ENCODE peak calls at places on chromosomes 5 and 9, in six cellular contexts. S is lower leg skin, D is cardiac fibroblast, I is GM23338, H is HL-60, Q is heart left ventricle. M is an unnamed sample.
A peak's percentile ranks its signal among the peaks of the same experiment; 100 is the strongest.

GRCh38 chr5:127878174-127878750 is 175.1 kb downstream of the CCDC192 start:
- DNase-seq in S (no peak), D (peak; percentile 72), I (peak; percentile 77), H (peak; percentile 22), Q (peak; percentile 54), M (no peak)

GRCh38 chr5:55231476-55232193 is 1.8 kb downstream of the CCNO start:
- DNase-seq in S (no peak), D (peak; percentile 47), I (peak; percentile 36), H (no peak), Q (no peak), M (no peak)

GRCh38 chr5:132073231-132074013 is at the start of gene CSF2:
- DNase-seq in S (no peak), D (peak; percentile 62), I (no peak), H (no peak), Q (no peak), M (no peak)

GRCh38 chr5:147093138-147093537 is 141.7 kb upstream of the STK32A start:
- DNase-seq in S (no peak), D (peak; percentile 45), I (no peak), H (no peak), Q (no peak), M (no peak)

GRCh38 chr9:100774326-100774725 is 196.4 kb downstream of the CAVIN4 start:
- DNase-seq in S (no peak), D (no peak), I (peak; percentile 51), H (no peak), Q (no peak), M (no peak)

GRCh38 chr5:176771102-176771845 is 39.1 kb upstream of the UNC5A start:
- DNase-seq in S (no peak), D (no peak), I (no peak), H (no peak), Q (no peak), M (no peak)

GRCh38 chr9:89523948-89524347 is 26.0 kb upstream of the SEMA4D start:
- DNase-seq in S (no peak), D (no peak), I (no peak), H (peak; percentile 45), Q (no peak), M (no peak)

GRCh38 chr5:148416921-148417320 is 33.2 kb downstream of the FBXO38 start:
- DNase-seq in S (no peak), D (peak; percentile 94), I (no peak), H (no peak), Q (peak; percentile 17), M (no peak)

GRCh38 chr9:78786794-78787193 is 489.9 kb downstream of the PSAT1 start:
- DNase-seq in S (no peak), D (peak; percentile 66), I (no peak), H (no peak), Q (no peak), M (no peak)

GRCh38 chr5:176792584-176793342 is 17.6 kb upstream of the UNC5A start:
- DNase-seq in S (no peak), D (no peak), I (no peak), H (no peak), Q (no peak), M (no peak)

GRCh38 chr9:137745541-137745991 is 126.8 kb downstream of the EHMT1 start:
- DNase-seq in S (no peak), D (peak; percentile 27), I (no peak), H (peak; percentile 77), Q (no peak), M (no peak)

GRCh38 chr5:63928451-63928850 is 33.8 kb downstream of the HTR1A start:
- DNase-seq in S (no peak), D (no peak), I (no peak), H (no peak), Q (no peak), M (no peak)

GRCh38 chr9:3888496-3888858 is 362.7 kb upstream of the RFX3 start:
- DNase-seq in S (no peak), D (no peak), I (no peak), H (no peak), Q (no peak), M (no peak)

GRCh38 chr5:35811108-35811741 is 45.5 kb upstream of the IL7R start:
- DNase-seq in S (no peak), D (no peak), I (no peak), H (no peak), Q (no peak), M (no peak)

GRCh38 chr9:3809724-3810123 is 283.9 kb upstream of the RFX3 start:
- DNase-seq in S (no peak), D (peak; percentile 25), I (no peak), H (peak; percentile 10), Q (no peak), M (no peak)

GRCh38 chr9:84862786-84863185 is 193.3 kb downstream of the NTRK2 start:
- DNase-seq in S (peak; percentile 46), D (peak; percentile 68), I (peak; percentile 89), H (no peak), Q (peak; percentile 42), M (peak; percentile 18)

GRCh38 chr5:9056046-9056445 is 489.8 kb downstream of the SEMA5A start:
- DNase-seq in S (no peak), D (no peak), I (no peak), H (no peak), Q (no peak), M (no peak)

GRCh38 chr5:57824047-57824446 is 341.4 kb upstream of the ACTBL2 start:
- DNase-seq in S (no peak), D (peak; percentile 87), I (no peak), H (no peak), Q (no peak), M (no peak)

GRCh38 chr5:180646289-180646962 is 3.0 kb downstream of the FLT4 start:
- DNase-seq in S (no peak), D (no peak), I (no peak), H (no peak), Q (no peak), M (no peak)

GRCh38 chr5:181100121-181101015 is 30.6 kb downstream of the OR2V1 start:
- DNase-seq in S (no peak), D (no peak), I (peak; percentile 47), H (no peak), Q (no peak), M (no peak)

GRCh38 chr9:84668204-84669007 is 1.1 kb upstream of the NTRK2 start:
- DNase-seq in S (peak; percentile 46), D (peak; percentile 58), I (peak; percentile 88), H (peak; percentile 67), Q (peak; percentile 51), M (peak; percentile 15)

GRCh38 chr5:140322751-140323731 is 20.1 kb upstream of the PFDN1 start:
- DNase-seq in S (no peak), D (peak; percentile 98), I (peak; percentile 9), H (no peak), Q (peak; percentile 48), M (peak; percentile 88)

GRCh38 chr5:61332369-61332745 is 299 bp downstream of the ZSWIM6 start:
- DNase-seq in S (no peak), D (peak; percentile 31), I (peak; percentile 53), H (no peak), Q (no peak), M (no peak)

GRCh38 chr9:38259519-38260218 is 132.8 kb upstream of the ALDH1B1 start:
- DNase-seq in S (no peak), D (no peak), I (no peak), H (no peak), Q (no peak), M (no peak)

GRCh38 chr9:104906441-104907277 is 21.3 kb downstream of the ABCA1 start:
- DNase-seq in S (peak; percentile 81), D (peak; percentile 95), I (no peak), H (no peak), Q (no peak), M (no peak)

GRCh38 chr5:7146886-7147285 is 249.1 kb upstream of the ADCY2 start:
- DNase-seq in S (no peak), D (no peak), I (peak; percentile 65), H (no peak), Q (no peak), M (no peak)

GRCh38 chr5:159456722-159457462 is 126.6 kb upstream of the IL12B start:
- DNase-seq in S (no peak), D (peak; percentile 50), I (no peak), H (no peak), Q (no peak), M (no peak)

GRCh38 chr5:113489299-113489698 is 1.0 kb upstream of the MCC start:
- DNase-seq in S (peak; percentile 76), D (peak; percentile 99), I (no peak), H (peak; percentile 64), Q (peak; percentile 22), M (peak; percentile 87)

GRCh38 chr5:119582987-119583386 is 46.4 kb upstream of the FAM170A start:
- DNase-seq in S (no peak), D (no peak), I (peak; percentile 54), H (no peak), Q (no peak), M (no peak)

GRCh38 chr5:119583684-119584083 is 45.7 kb upstream of the FAM170A start:
- DNase-seq in S (no peak), D (peak; percentile 55), I (no peak), H (no peak), Q (no peak), M (no peak)

GRCh38 chr5:119578937-119579336 is 50.4 kb upstream of the FAM170A start:
- DNase-seq in S (no peak), D (peak; percentile 34), I (peak; percentile 92), H (peak; percentile 46), Q (no peak), M (no peak)
- TF ChIP-seq CTCF in S (no peak), D (no peak), I (peak; percentile 64), H (no peak), Q (peak; percentile 9), M (peak; percentile 36)

GRCh38 chr9:124869466-124869985 is 7.6 kb downstream of the ARPC5L start:
- DNase-seq in S (no peak), D (no peak), I (no peak), H (peak; percentile 31), Q (no peak), M (no peak)
- H3K4me3 ChIP-seq in S (peak overlapping the region; percentile 94), D (peak overlapping the region; percentile 99), I (peak overlapping the region; percentile 99), H (peak overlapping the region; percentile 73), Q (peak overlapping the region; percentile 99), M (peak overlapping the region; percentile 89)

GRCh38 chr9:91658513-91659105 is 235.0 kb upstream of the NFIL3 start:
- DNase-seq in S (no peak), D (peak; percentile 3), I (no peak), H (no peak), Q (peak; percentile 33), M (no peak)

GRCh38 chr9:91657501-91657900 is 233.9 kb upstream of the NFIL3 start:
- DNase-seq in S (no peak), D (no peak), I (no peak), H (no peak), Q (no peak), M (no peak)

GRCh38 chr9:91660295-91660589 is 236.6 kb upstream of the NFIL3 start:
- DNase-seq in S (no peak), D (no peak), I (no peak), H (no peak), Q (no peak), M (no peak)

GRCh38 chr9:91655664-91656063 is 232.0 kb upstream of the NFIL3 start:
- DNase-seq in S (no peak), D (no peak), I (no peak), H (no peak), Q (no peak), M (no peak)

GRCh38 chr9:91659529-91660294 is 236.1 kb upstream of the NFIL3 start:
- DNase-seq in S (no peak), D (no peak), I (peak; percentile 61), H (peak; percentile 14), Q (no peak), M (no peak)
- TF ChIP-seq CTCF in S (no peak), D (peak; percentile 39), I (peak; percentile 77), H (peak; percentile 37), Q (peak; percentile 12), M (peak; percentile 76)

DNA sequence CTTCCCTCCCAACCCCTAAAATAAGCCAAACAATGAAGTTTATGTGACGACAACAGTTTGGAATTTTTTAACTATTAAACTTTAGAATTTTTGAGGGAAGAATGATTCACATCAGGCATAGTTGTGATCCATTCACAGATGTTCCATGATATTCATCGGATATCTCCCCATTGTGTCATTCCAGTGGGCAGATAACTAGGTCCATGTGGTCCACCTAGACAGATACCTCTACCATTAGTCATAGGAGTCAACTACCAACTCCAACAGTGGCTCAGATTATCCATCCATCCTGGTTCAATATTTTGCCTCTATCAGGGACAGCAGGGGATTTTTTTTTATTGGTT is 283.0 kb downstream of the ADAMTS6 start:
- DNase-seq in S (no peak), D (peak; percentile 100), I (no peak), H (no peak), Q (no peak), M (no peak)
- H3K4me3 ChIP-seq in S (no peak overlapping the region), D (no peak overlapping the region), I (no peak overlapping the region), H (no peak overlapping the region), Q (no peak overlapping the region), M (no peak overlapping the region)

M was measured in retinal pigment epithelial cell.